ENCODE peak calls at places on chromosomes 3 and 15, in four cellular contexts. A is uterus, C is A549, V is GM13976. M is an unnamed sample.

GRCh38 chr3:37985637-37986320 is 4.8 kb upstream of the VILL start:
- DNase-seq in A (no peak), C (no peak), V (no peak), M (no peak)

GRCh38 chr3:42729404-42730145 is 27.0 kb upstream of the HHATL start:
- DNase-seq in A (no peak), C (no peak), V (no peak), M (no peak)

GRCh38 chr3:70606018-70606417 is 293.6 kb upstream of the MDFIC2 start:
- DNase-seq in A (no peak), C (no peak), V (no peak), M (no peak)

GRCh38 chr15:36415643-36416042 is 163.8 kb upstream of the CDIN1 start:
- DNase-seq in A (no peak), C (no peak), V (no peak), M (no peak)

GRCh38 chr15:60678632-60679031 is 199.7 kb upstream of the ICE2 start:
- DNase-seq in A (no peak), C (no peak), V (no peak), M (no peak)

GRCh38 chr15:70493787-70494514 is 269.4 kb downstream of the UACA start:
- DNase-seq in A (no peak), C (peak), V (no peak), M (no peak)

GRCh38 chr3:108092556-108092955 is 1.7 kb upstream of the CD47 start:
- DNase-seq in A (no peak), C (no peak), V (no peak), M (no peak)

GRCh38 chr3:35965908-35966307 is 326.6 kb downstream of the ARPP21 start:
- DNase-seq in A (no peak), C (peak), V (no peak), M (no peak)

GRCh38 chr15:43769584-43770228 is 7.1 kb downstream of the ELL3 start:
- DNase-seq in A (no peak), C (peak), V (peak), M (peak)

GRCh38 chr3:59836525-59836924 is 786.7 kb upstream of the CFAP20DC start:
- DNase-seq in A (no peak), C (no peak), V (no peak), M (no peak)

GRCh38 chr3:174302746-174303315 is 556.3 kb upstream of the NAALADL2 start:
- DNase-seq in A (no peak), C (no peak), V (no peak), M (no peak)

GRCh38 chr15:71237456-71238188 is 122.4 kb downstream of the THSD4 start:
- DNase-seq in A (peak), C (peak), V (no peak), M (no peak)

GRCh38 chr3:73773228-73773627 is 148.5 kb upstream of the PDZRN3 start:
- DNase-seq in A (no peak), C (no peak), V (no peak), M (no peak)

GRCh38 chr3:106823706-106824105 is 553.5 kb upstream of the CCDC54 start:
- DNase-seq in A (no peak), C (no peak), V (no peak), M (no peak)

GRCh38 chr3:62445267-62445666 is 71.9 kb upstream of the FEZF2 start:
- DNase-seq in A (no peak), C (no peak), V (no peak), M (no peak)

GRCh38 chr3:35505181-35505580 is 134.1 kb upstream of the ARPP21 start:
- DNase-seq in A (no peak), C (no peak), V (no peak), M (no peak)

GRCh38 chr15:63938486-63939061 is 104.8 kb upstream of the HERC1 start:
- DNase-seq in A (no peak), C (no peak), V (no peak), M (no peak)

GRCh38 chr15:68608206-68608843 is 29.5 kb downstream of the CORO2B start:
- DNase-seq in A (peak), C (no peak), V (no peak), M (no peak)

GRCh38 chr3:106071306-106071705 is 202.5 kb upstream of the CBLB start:
- DNase-seq in A (no peak), C (no peak), V (no peak), M (no peak)

GRCh38 chr3:117408811-117409210 is 699.2 kb downstream of the TUSC7 start:
- DNase-seq in A (no peak), C (no peak), V (no peak), M (no peak)

GRCh38 chr3:23002846-23003800 is 200.0 kb upstream of the UBE2E2 start:
- DNase-seq in A (no peak), C (no peak), V (no peak), M (no peak)

GRCh38 chr15:33200903-33201302 is 6.4 kb upstream of the FMN1 start:
- DNase-seq in A (no peak), C (no peak), V (no peak), M (no peak)

GRCh38 chr3:174685796-174686195 is 173.3 kb upstream of the NAALADL2 start:
- DNase-seq in A (no peak), C (no peak), V (no peak), M (no peak)

GRCh38 chr3:16148783-16149182 is 25.7 kb upstream of the GALNT15 start:
- DNase-seq in A (peak), C (no peak), V (no peak), M (no peak)

GRCh38 chr3:159929181-159929893 is 59.3 kb upstream of the IL12A start:
- DNase-seq in A (no peak), C (peak), V (peak), M (peak)
- TF ChIP-seq CTCF in A (no peak), C (peak), V (peak), M (peak)

DNA sequence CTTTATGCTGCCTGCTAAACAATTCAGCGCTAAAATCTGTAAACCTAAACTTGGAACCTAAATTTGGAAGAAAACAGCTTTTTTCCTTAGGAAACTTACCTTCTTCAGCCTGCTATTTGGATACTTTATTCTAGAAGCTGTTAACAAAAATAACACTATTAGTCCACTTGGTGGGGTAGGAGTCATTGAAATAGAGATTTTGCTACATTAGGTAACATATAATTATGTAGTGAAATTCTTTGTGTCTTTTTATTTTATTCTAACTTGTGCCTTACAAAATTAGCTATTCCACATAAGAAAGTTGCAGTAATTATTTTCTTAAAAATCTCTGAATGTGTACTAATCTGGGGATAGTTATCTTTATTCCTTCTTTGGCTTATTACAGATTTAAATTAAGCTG is 360.4 kb upstream of the ROBO2 start:
- DNase-seq in A (no peak), C (no peak), V (no peak), M (no peak)
- TF ChIP-seq CTCF in A (no peak), C (no peak), V (no peak), M (no peak)

GRCh38 chr3:46695177-46695961 is 1.9 kb upstream of the ALS2CL start:
- DNase-seq in A (peak), C (peak), V (peak), M (peak)
- TF ChIP-seq CTCF in A (no peak), C (peak), V (peak), M (peak)

DNA sequence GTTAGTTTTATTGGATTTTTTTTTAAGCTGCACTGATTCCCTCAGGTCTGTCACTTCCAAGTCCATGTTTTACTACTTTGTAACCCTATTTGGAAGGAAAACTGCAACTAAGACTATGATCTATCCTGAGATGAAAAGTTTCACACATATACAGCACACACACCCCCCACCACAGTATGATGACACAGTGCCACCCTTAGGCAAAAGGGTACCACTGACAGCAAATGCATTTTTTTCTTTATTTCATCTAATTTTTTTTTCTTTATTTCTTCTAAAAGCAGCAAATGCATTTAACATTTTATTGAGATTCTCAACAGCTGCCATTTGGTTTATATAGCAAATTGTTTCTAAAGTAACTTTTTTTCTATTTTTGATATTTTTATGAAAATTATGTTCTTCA is 21.2 kb downstream of the NGRN start:
- DNase-seq in A (no peak), C (peak), V (peak), M (peak)
- TF ChIP-seq CTCF in A (peak), C (peak), V (peak), M (peak)

GRCh38 chr3:56683122-56683817 is at the start of gene TASOR:
- DNase-seq in A (peak), C (peak), V (peak), M (peak)

GRCh38 chr3:56681963-56682457 is 1.1 kb downstream of the TASOR start:
- DNase-seq in A (no peak), C (no peak), V (no peak), M (peak)

GRCh38 chr3:56680054-56680453 is 3.0 kb downstream of the TASOR start:
- DNase-seq in A (no peak), C (no peak), V (no peak), M (no peak)

GRCh38 chr3:56684029-56684428 is 964 bp upstream of the TASOR start:
- DNase-seq in A (no peak), C (no peak), V (no peak), M (no peak)

DNA sequence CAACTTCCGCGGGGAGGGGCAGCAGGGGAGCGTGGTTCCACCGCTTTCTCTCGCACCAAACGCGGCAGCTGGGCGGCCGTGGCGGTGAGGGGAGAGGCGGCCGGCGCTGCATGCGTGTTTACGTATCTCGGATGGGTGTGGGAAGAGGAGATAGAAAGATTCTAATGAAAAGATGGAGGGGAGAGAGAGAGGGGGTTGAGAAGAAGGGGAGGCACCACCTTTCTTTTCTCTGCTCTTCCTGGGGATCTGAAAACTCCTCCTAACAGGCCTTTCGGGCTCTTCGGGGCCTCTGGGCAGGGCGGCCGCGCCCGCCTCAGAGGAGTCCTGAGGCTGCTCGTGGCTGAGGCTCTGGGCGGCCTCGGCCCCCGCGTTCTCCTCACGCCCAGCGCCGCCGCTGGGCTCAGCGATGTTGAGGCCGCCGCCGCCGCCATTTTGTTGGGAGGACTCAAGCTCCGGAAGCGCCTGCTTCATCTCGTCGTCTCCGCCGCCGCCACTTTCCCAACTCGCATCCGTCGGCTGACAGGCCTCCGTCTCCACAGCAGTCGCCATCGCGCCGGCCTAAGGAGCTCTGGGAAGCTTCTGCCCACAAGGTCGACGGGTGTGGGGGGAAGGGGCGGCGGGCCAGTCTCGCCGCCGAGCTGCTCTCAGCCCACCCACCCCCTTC is 475 bp downstream of the TASOR start:
- DNase-seq in A (peak), C (peak), V (peak), M (peak)
- TF ChIP-seq CTCF in A (no peak), C (no peak), V (no peak), M (no peak)

GRCh38 chr3:169387751-169388696 is 275.5 kb downstream of the MECOM start:
- DNase-seq in A (peak), C (no peak), V (no peak), M (no peak)
- TF ChIP-seq CTCF in A (no peak), C (no peak), V (no peak), M (no peak)

DNA sequence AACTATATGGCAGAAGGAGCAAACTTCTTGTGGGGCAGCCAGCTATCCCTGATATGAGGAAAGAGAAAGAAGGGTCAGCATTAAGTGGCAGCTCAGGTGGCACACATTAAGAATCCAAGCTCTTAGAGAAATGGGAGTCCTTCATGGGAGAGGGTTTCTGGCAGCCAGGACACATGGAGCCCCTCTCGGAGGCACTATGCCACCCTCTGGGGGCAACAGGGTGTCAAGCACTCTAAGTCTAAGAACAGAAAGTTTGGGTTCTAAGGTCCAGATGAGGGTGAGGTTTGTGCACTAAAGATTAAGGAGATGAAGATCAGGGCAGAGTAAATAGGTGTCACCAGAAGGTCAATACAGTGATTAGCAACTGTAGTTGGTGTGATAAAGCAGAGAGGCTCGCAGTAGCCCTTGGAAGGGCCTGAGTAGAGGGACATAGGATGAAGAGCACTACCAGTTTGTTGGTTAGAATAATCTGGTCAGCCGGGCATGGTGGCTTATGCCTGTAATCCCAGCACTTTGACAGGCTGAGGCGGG is 89.3 kb downstream of the ST6GAL1 start:
- DNase-seq in A (no peak), C (no peak), V (no peak), M (no peak)
- TF ChIP-seq CTCF in A (no peak), C (no peak), V (peak), M (peak)

DNA sequence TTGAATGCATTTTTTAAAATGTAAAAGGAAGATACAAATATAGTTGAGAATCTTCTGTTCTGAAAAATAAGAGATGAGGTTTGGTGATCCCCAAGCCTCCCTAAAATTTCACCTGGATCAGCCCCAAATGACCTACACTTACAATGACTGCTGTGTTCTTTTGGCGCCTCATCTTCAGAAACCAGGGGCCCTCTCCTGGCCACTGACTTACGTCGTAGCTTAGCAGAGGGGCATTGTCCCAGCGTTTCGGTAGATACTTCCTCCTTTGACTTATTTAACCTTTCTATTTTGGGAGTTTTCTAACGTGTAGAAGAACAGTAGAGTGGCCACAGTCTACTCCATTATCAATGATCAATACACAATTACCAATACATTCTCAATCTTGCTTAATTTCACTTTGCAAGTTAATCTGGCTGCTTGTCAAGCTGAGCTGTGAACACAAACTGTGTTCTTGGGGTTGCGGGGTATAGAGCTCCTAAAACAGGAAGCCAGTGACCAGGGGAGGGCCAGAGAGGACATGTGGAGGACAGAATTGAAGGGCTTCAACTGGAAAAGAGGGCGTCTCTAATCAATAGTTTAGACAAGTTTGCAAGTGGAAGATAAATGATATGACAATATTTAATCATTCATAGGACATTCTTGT is 419.4 kb downstream of the LPP start:
- DNase-seq in A (no peak), C (no peak), V (no peak), M (no peak)
- TF ChIP-seq CTCF in A (no peak), C (no peak), V (no peak), M (peak)